ENCODE peak calls at places on chromosomes 6 and 20, in eight cellular contexts. H is neural progenitor cell; M is uterus; D is CD8-positive, alpha-beta memory T cell; U is A549; O is psoas muscle; F is lung; G is CD8-positive, alpha-beta T cell. Z is an unnamed sample.

GRCh38 chr6:150881911-150882481 is 16.5 kb downstream of the MTHFD1L start:
- DNase-seq in H (peak; percentile 82), M (peak; percentile 41), D (no peak), U (peak; percentile 18), O (no peak), F (no peak), G (no peak), Z (peak; percentile 81)

GRCh38 chr6:117396228-117396627 is 29.5 kb downstream of the ROS1 start:
- DNase-seq in H (no peak), M (no peak), D (no peak), U (no peak), O (no peak), F (no peak), G (no peak), Z (no peak)

GRCh38 chr20:53668981-53669380 is 75.3 kb upstream of the ZNF217 start:
- DNase-seq in H (no peak), M (no peak), D (no peak), U (no peak), O (no peak), F (no peak), G (no peak), Z (no peak)

GRCh38 chr6:152635949-152636674 is 1.1 kb downstream of the SYNE1 start:
- DNase-seq in H (peak; percentile 51), M (peak; percentile 66), D (no peak), U (no peak), O (peak; percentile 15), F (no peak), G (no peak), Z (no peak)

GRCh38 chr6:110703010-110703905 is 112.0 kb downstream of the CDK19 start:
- DNase-seq in H (no peak), M (no peak), D (no peak), U (no peak), O (no peak), F (no peak), G (no peak), Z (no peak)

GRCh38 chr6:12420626-12421025 is 130.5 kb downstream of the EDN1 start:
- DNase-seq in H (peak; percentile 82), M (no peak), D (no peak), U (no peak), O (no peak), F (no peak), G (no peak), Z (no peak)

GRCh38 chr20:4060054-4060795 is 44.9 kb upstream of the RNF24 start:
- DNase-seq in H (no peak), M (no peak), D (no peak), U (no peak), O (peak; percentile 46), F (peak; percentile 51), G (no peak), Z (no peak)

GRCh38 chr6:113879186-113880096 is 22.3 kb downstream of the MARCKS start:
- DNase-seq in H (peak; percentile 68), M (peak; percentile 46), D (no peak), U (peak; percentile 48), O (no peak), F (no peak), G (no peak), Z (peak; percentile 88)

GRCh38 chr6:1385129-1386042 is 4.0 kb upstream of the FOXF2 start:
- DNase-seq in H (peak; percentile 49), M (no peak), D (no peak), U (no peak), O (no peak), F (no peak), G (no peak), Z (no peak)

GRCh38 chr6:1384549-1385128 is 4.7 kb upstream of the FOXF2 start:
- DNase-seq in H (peak; percentile 35), M (no peak), D (no peak), U (no peak), O (no peak), F (no peak), G (no peak), Z (no peak)

GRCh38 chr6:1388081-1388926 is 1.1 kb upstream of the FOXF2 start:
- DNase-seq in H (peak; percentile 57), M (no peak), D (no peak), U (no peak), O (no peak), F (no peak), G (no peak), Z (peak; percentile 50)

GRCh38 chr6:1387632-1388031 is 1.7 kb upstream of the FOXF2 start:
- DNase-seq in H (peak; percentile 72), M (no peak), D (no peak), U (no peak), O (no peak), F (no peak), G (no peak), Z (peak; percentile 39)

DNA sequence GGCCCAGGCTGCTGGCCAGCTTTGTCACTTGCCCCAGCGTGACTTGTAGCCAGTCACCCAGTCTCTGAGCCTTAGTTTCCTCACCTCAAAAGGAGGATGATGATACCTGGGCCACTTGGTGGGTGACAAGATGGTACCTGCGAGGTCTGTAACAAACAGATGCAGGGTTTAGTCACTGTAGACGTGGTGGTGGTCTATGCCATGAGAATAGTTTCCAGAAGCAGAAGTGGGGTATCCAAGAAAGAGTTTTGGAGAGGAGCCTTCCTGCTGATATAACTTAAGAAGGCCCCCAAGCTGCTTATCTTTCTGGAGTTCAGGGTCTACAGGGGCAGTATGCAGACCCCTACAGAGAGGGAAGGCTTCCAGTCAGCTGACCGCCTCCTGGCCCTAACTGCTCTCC is 3.1 kb upstream of the FOXF2 start:
- DNase-seq in H (no peak), M (no peak), D (no peak), U (no peak), O (no peak), F (no peak), G (no peak), Z (no peak)
- H3K4me1 ChIP-seq in H (peaks cover 33% of the 10 kb centered on the region), M (peaks cover 36% of the 10 kb centered on the region), D (no peaks in the 10 kb centered on the region), U (peaks cover 8% of the 10 kb centered on the region), O (peaks cover 11% of the 10 kb centered on the region), F (no peaks in the 10 kb centered on the region), G (peaks cover 19% of the 10 kb centered on the region), Z (no peaks in the 10 kb centered on the region)

GRCh38 chr20:2299301-2299700 is 3.5 kb downstream of the TGM3 start:
- DNase-seq in H (no peak), M (no peak), D (no peak), U (no peak), O (peak; percentile 47), F (peak; percentile 65), G (no peak), Z (no peak)

GRCh38 chr20:2302369-2302768 is 6.6 kb downstream of the TGM3 start:
- DNase-seq in H (no peak), M (no peak), D (no peak), U (no peak), O (no peak), F (no peak), G (no peak), Z (no peak)

GRCh38 chr20:2301164-2301622 is 5.4 kb downstream of the TGM3 start:
- DNase-seq in H (no peak), M (no peak), D (no peak), U (no peak), O (peak; percentile 27), F (peak; percentile 61), G (no peak), Z (no peak)

GRCh38 chr20:2300002-2300401 is 4.2 kb downstream of the TGM3 start:
- DNase-seq in H (no peak), M (no peak), D (no peak), U (no peak), O (no peak), F (no peak), G (no peak), Z (no peak)

GRCh38 chr20:2300420-2300819 is 4.6 kb downstream of the TGM3 start:
- DNase-seq in H (no peak), M (no peak), D (no peak), U (no peak), O (no peak), F (no peak), G (no peak), Z (no peak)
- H3K4me1 ChIP-seq in H (peaks cover 24% of the 10 kb centered on the region), M (no peaks in the 10 kb centered on the region), D (no peaks in the 10 kb centered on the region), U (peaks cover 53% of the 10 kb centered on the region), O (no peaks in the 10 kb centered on the region), F (no peaks in the 10 kb centered on the region), G (no peaks in the 10 kb centered on the region), Z (no peaks in the 10 kb centered on the region)

GRCh38 chr6:2958331-2958711 is 13.0 kb downstream of the SERPINB6 start:
- DNase-seq in H (no peak), M (no peak), D (no peak), U (no peak), O (peak; percentile 35), F (peak; percentile 56), G (no peak), Z (no peak)

GRCh38 chr6:2961491-2961890 is 9.9 kb downstream of the SERPINB6 start:
- DNase-seq in H (no peak), M (no peak), D (no peak), U (no peak), O (no peak), F (no peak), G (no peak), Z (no peak)

GRCh38 chr6:2958802-2959201 is 12.6 kb downstream of the SERPINB6 start:
- DNase-seq in H (no peak), M (no peak), D (no peak), U (no peak), O (no peak), F (no peak), G (no peak), Z (no peak)

GRCh38 chr6:2960935-2961334 is 10.4 kb downstream of the SERPINB6 start:
- DNase-seq in H (no peak), M (no peak), D (no peak), U (no peak), O (no peak), F (no peak), G (no peak), Z (no peak)

DNA sequence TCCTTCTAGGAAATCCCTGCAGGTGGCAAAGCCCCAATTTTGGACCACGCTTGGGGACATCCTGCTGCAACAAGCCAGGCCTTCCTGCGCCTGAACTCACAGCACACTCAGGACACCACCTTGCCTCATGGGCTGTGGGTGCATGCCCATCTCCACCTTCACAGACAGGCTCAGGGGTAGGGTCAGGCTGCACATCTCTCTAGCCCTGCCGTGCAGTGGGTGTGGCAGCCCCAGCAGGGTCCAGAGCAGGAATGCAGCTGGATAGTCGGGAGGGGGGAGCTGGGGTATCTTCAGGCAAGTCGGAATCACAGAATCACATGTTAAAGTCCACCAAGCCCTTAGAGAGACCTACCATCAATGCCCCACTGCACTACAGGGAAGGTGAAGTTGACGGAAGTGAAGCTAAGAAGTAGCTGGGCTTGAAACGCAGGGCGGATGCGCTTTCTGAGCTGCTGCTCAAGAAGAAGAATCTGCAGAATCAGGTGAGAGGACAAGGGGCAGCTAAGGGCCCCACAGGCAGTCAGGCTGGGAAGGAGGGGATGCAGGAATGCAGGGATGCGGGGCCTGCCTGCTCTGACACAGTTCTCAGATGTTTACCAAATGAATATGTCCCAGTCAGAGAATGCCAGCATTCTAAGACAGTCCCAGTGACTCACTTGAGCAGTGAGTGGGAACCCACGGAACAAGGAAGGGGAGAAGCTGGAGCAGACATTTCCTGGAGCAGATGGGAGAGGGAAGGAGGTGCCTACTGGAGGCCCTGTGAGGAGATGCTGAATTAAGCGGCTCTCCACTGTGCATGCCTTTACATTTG is 11.3 kb downstream of the SERPINB6 start:
- DNase-seq in H (peak; percentile 32), M (no peak), D (no peak), U (no peak), O (no peak), F (no peak), G (no peak), Z (no peak)
- H3K4me1 ChIP-seq in H (peaks cover 22% of the 10 kb centered on the region), M (no peaks in the 10 kb centered on the region), D (peaks cover 7% of the 10 kb centered on the region), U (peaks cover 36% of the 10 kb centered on the region), O (peaks cover 52% of the 10 kb centered on the region), F (peaks cover 31% of the 10 kb centered on the region), G (peaks cover 15% of the 10 kb centered on the region), Z (no peaks in the 10 kb centered on the region)

GRCh38 chr6:43771210-43771857 is 1.3 kb downstream of the VEGFA start:
- DNase-seq in H (peak; percentile 53), M (peak; percentile 64), D (peak; percentile 37), U (no peak), O (peak; percentile 73), F (peak; percentile 72), G (peak; percentile 66), Z (peak; percentile 56)
- H3K4me1 ChIP-seq in H (peaks cover 46% of the 10 kb centered on the region), M (peaks cover 5% of the 10 kb centered on the region), D (peaks cover 9% of the 10 kb centered on the region), U (peaks cover 30% of the 10 kb centered on the region), O (peaks cover 32% of the 10 kb centered on the region), F (peaks cover 17% of the 10 kb centered on the region), G (peaks cover 9% of the 10 kb centered on the region), Z (peaks cover 29% of the 10 kb centered on the region)

Z was measured in SJCRH30.